ENCODE peak calls at places on chromosomes 7 and 10, in five cellular contexts. E is H1, K is hepatocyte, Z is HepG2, I is MM.1S. U is an unnamed sample.

GRCh38 chr10:89373916-89374711 is 3.7 kb upstream of the IFIT1B start:
- DNase-seq in K (peak), I (no peak), E (no peak), Z (peak), U (no peak)

GRCh38 chr10:26879744-26880143 is 19.0 kb upstream of the ABI1 start:
- DNase-seq in K (no peak), Z (no peak), E (no peak), I (peak), U (no peak)

GRCh38 chr10:73931767-73932624 is 21.1 kb downstream of the PLAU start:
- DNase-seq in E (peak), Z (peak), K (peak), I (peak), U (peak)

GRCh38 chr10:47178537-47179290 is 121.3 kb upstream of the GDF10 start:
- DNase-seq in I (no peak), E (no peak), Z (no peak), K (no peak), U (no peak)

GRCh38 chr7:15686209-15686956 is at the start of gene MEOX2:
- DNase-seq in E (no peak), K (peak), Z (no peak), I (no peak), U (no peak)

GRCh38 chr10:29104661-29105369 is 184.1 kb upstream of the LYZL1 start:
- DNase-seq in K (no peak), Z (peak), I (no peak), E (no peak), U (no peak)

GRCh38 chr10:101297901-101298451 is 56.0 kb upstream of the BTRC start:
- DNase-seq in I (peak), Z (no peak), K (peak), E (peak), U (peak)

GRCh38 chr10:132294561-132295320 is 13.0 kb downstream of the STK32C start:
- DNase-seq in K (no peak), I (no peak), Z (no peak), E (no peak), U (peak)

GRCh38 chr10:28367865-28368541 is 65.1 kb upstream of the MPP7 start:
- DNase-seq in Z (no peak), I (peak), K (no peak), E (no peak), U (peak)

GRCh38 chr10:62109532-62110293 is 158.9 kb downstream of the RTKN2 start:
- DNase-seq in I (peak), K (no peak), Z (no peak), E (no peak), U (no peak)

GRCh38 chr10:128860574-128860973 is 606.5 kb upstream of the MGMT start:
- DNase-seq in K (no peak), E (no peak), I (no peak), Z (no peak), U (no peak)

GRCh38 chr7:121032645-121033460 is 44.3 kb downstream of the CPED1 start:
- DNase-seq in E (no peak), K (no peak), I (no peak), Z (no peak), U (no peak)

GRCh38 chr10:50152792-50153272 is 85.1 kb downstream of the WASHC2A start:
- DNase-seq in Z (no peak), I (no peak), K (peak), E (peak), U (no peak)

GRCh38 chr7:151776446-151776845 is 100.5 kb downstream of the PRKAG2 start:
- DNase-seq in E (no peak), K (no peak), Z (no peak), I (no peak), U (no peak)

GRCh38 chr10:124035928-124036558 is 57.4 kb downstream of the CHST15 start:
- DNase-seq in I (peak), K (peak), Z (peak), E (no peak), U (peak)

GRCh38 chr10:77625379-77625778 is 12.2 kb downstream of the KCNMA1 start:
- DNase-seq in K (no peak), Z (no peak), E (no peak), I (peak), U (no peak)

GRCh38 chr7:26001662-26002244 is 150.2 kb upstream of the NFE2L3 start:
- DNase-seq in E (no peak), I (no peak), Z (peak), K (peak), U (no peak)

GRCh38 chr10:62467509-62467908 is 93.3 kb downstream of the ZNF365 start:
- DNase-seq in I (no peak), Z (no peak), E (no peak), K (no peak), U (no peak)

GRCh38 chr10:76950354-76950753 is 687.3 kb downstream of the KCNMA1 start:
- DNase-seq in K (no peak), E (no peak), I (no peak), Z (no peak), U (no peak)

GRCh38 chr7:143434660-143435059 is 8.6 kb upstream of the TAS2R60 start:
- DNase-seq in Z (no peak), K (no peak), I (no peak), E (no peak), U (no peak)

GRCh38 chr7:159191236-159191635 is 46.6 kb upstream of the VIPR2 start:
- DNase-seq in K (no peak), Z (no peak), E (no peak), I (no peak), U (no peak)

GRCh38 chr10:96306516-96306915 is 2.3 kb downstream of the DNTT start:
- DNase-seq in I (no peak), K (no peak), Z (no peak), E (no peak), U (peak)

GRCh38 chr10:112446055-112446854 is 459 bp downstream of the ZDHHC6 start:
- DNase-seq in Z (no peak), K (peak), I (no peak), E (no peak), U (peak)

GRCh38 chr7:43649755-43650274 is 66.9 kb downstream of the STK17A start:
- DNase-seq in E (no peak), Z (no peak), I (peak), K (no peak), U (peak)

GRCh38 chr10:132133005-132133404 is 53.7 kb upstream of the DPYSL4 start:
- DNase-seq in E (no peak), Z (no peak), K (no peak), I (no peak), U (no peak)

GRCh38 chr7:953547-954327 is 743 bp downstream of the ADAP1 start:
- DNase-seq in E (no peak), K (peak), Z (peak), I (no peak), U (no peak)

GRCh38 chr7:43944286-43944685 is 18.1 kb downstream of the UBE2D4 start:
- DNase-seq in K (no peak), I (no peak), Z (no peak), E (no peak), U (no peak)

GRCh38 chr7:129778770-129779601 is 167.5 kb downstream of the NRF1 start:
- DNase-seq in Z (no peak), I (peak), K (peak), E (no peak), U (no peak)
- TF ChIP-seq EZH2 in Z (no peak), I (no peak), K (peak), E (peak), U (no peak)

GRCh38 chr7:27160147-27160545 is 3.7 kb upstream of the HOXA7 start:
- DNase-seq in I (no peak), Z (no peak), K (peak), E (no peak), U (no peak)
- TF ChIP-seq EZH2 in I (no peak), Z (no peak), K (no peak), E (no peak), U (no peak)

GRCh38 chr7:96527133-96527827 is 182.4 kb downstream of the SEM1 start:
- DNase-seq in E (no peak), I (no peak), K (no peak), Z (no peak), U (no peak)

GRCh38 chr7:96526492-96526891 is 183.2 kb downstream of the SEM1 start:
- DNase-seq in K (no peak), E (no peak), I (no peak), Z (no peak), U (no peak)

GRCh38 chr7:96534221-96534620 is 175.4 kb downstream of the SEM1 start:
- DNase-seq in K (no peak), Z (no peak), E (no peak), I (no peak), U (no peak)

DNA sequence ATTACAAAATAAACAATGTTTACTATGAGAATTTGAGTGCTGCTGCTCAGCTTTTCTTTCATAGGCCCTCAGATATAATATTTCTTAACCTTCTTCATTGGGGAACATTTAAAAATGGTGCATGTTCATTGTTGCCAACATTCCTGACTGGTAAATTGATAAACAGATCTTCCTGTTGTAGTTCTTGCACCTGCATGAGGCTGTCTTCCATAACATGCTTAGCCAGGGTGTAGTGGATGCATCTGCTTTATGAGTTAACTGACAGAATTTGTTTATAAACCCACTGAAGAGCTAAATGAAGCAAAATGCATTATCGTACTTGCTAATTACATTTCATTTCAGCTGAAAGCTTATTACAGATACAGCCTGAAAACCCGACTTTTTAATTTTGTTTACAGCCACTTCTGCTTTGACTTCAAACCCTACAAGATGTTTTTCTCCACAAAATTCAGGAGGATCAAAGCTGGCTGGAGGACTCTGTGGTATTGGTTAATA is 177.2 kb downstream of the SEM1 start:
- DNase-seq in I (no peak), Z (no peak), E (no peak), K (no peak), U (no peak)
- TF ChIP-seq EZH2 in I (no peak), Z (no peak), E (no peak), K (no peak), U (no peak)

GRCh38 chr7:107007004-107007891 is 37.3 kb upstream of the PRKAR2B start:
- DNase-seq in E (no peak), Z (no peak), K (no peak), I (no peak), U (no peak)
- TF ChIP-seq EZH2 in E (no peak), Z (no peak), K (no peak), I (no peak), U (no peak)

GRCh38 chr10:95290446-95290800 is 380 bp downstream of the PDLIM1 start:
- DNase-seq in Z (no peak), I (peak), K (peak), E (no peak), U (no peak)
- TF ChIP-seq EZH2 in Z (no peak), I (no peak), K (no peak), E (no peak), U (no peak)